ENCODE peak calls at places on chromosomes 11 and 22, in ten cellular contexts. L is dorsolateral prefrontal cortex, I is sigmoid colon, E is adrenal gland, P is heart left ventricle, W is esophagus muscularis mucosa, F is SJSA1, M is GM12864, Z is GM23248, G is heart right ventricle. C is an unnamed sample.

GRCh38 chr11:119506436-119506835 is 83.5 kb upstream of the THY1 start:
- DNase-seq in L (no peak), I (no peak), E (no peak), P (no peak), W (no peak), F (no peak), M (no peak), Z (no peak), G (no peak), C (peak; percentile 7)

GRCh38 chr22:28344893-28345292 is 334.7 kb downstream of the TTC28 start:
- DNase-seq in L (no peak), I (no peak), E (no peak), P (no peak), W (no peak), F (no peak), M (no peak), Z (peak; percentile 37), G (no peak), C (no peak)

GRCh38 chr11:48034926-48035876 is 54.8 kb downstream of the PTPRJ start:
- DNase-seq in L (no peak), I (peak; percentile 93), E (no peak), P (peak; percentile 64), W (no peak), F (no peak), M (no peak), Z (peak; percentile 54), G (peak; percentile 20), C (no peak)

GRCh38 chr22:42632096-42632495 is 8.3 kb downstream of the ATP5MGL start:
- DNase-seq in L (no peak), I (no peak), E (no peak), P (no peak), W (no peak), F (peak; percentile 51), M (no peak), Z (peak; percentile 65), G (no peak), C (no peak)

GRCh38 chr11:723120-723883 is 17.3 kb downstream of the EPS8L2 start:
- DNase-seq in L (no peak), I (no peak), E (no peak), P (no peak), W (no peak), F (no peak), M (no peak), Z (peak; percentile 68), G (no peak), C (peak; percentile 73)

GRCh38 chr11:10899542-10899830 is 41.6 kb upstream of the ZBED5 start:
- DNase-seq in L (no peak), I (peak; percentile 85), E (no peak), P (peak; percentile 81), W (no peak), F (no peak), M (no peak), Z (no peak), G (no peak), C (no peak)

GRCh38 chr22:29259253-29259899 is 8.4 kb downstream of the RHBDD3 start:
- DNase-seq in L (no peak), I (no peak), E (no peak), P (no peak), W (no peak), F (no peak), M (no peak), Z (peak; percentile 15), G (no peak), C (no peak)

GRCh38 chr11:69207165-69207889 is 51.6 kb downstream of the SMIM38 start:
- DNase-seq in L (no peak), I (no peak), E (no peak), P (no peak), W (no peak), F (peak; percentile 51), M (no peak), Z (no peak), G (no peak), C (no peak)

GRCh38 chr11:3088806-3089205 is 31.6 kb upstream of the CARS1 start:
- DNase-seq in L (no peak), I (no peak), E (no peak), P (no peak), W (no peak), F (no peak), M (no peak), Z (no peak), G (no peak), C (no peak)

GRCh38 chr11:72736452-72737069 is 15.6 kb downstream of the ARAP1 start:
- DNase-seq in L (no peak), I (peak; percentile 82), E (peak; percentile 60), P (peak; percentile 77), W (no peak), F (no peak), M (no peak), Z (peak; percentile 86), G (peak; percentile 56), C (peak; percentile 66)

GRCh38 chr11:13717331-13717730 is 48.9 kb downstream of the FAR1 start:
- DNase-seq in L (no peak), I (no peak), E (peak; percentile 27), P (no peak), W (no peak), F (peak; percentile 52), M (no peak), Z (peak; percentile 84), G (no peak), C (peak; percentile 76)

GRCh38 chr11:20360650-20361049 is 2.9 kb upstream of the HTATIP2 start:
- DNase-seq in L (no peak), I (no peak), E (peak; percentile 48), P (no peak), W (no peak), F (no peak), M (no peak), Z (peak; percentile 8), G (no peak), C (peak; percentile 43)

GRCh38 chr11:75143420-75143731 is 7.5 kb upstream of the SLCO2B1 start:
- DNase-seq in L (no peak), I (no peak), E (no peak), P (no peak), W (no peak), F (no peak), M (no peak), Z (no peak), G (no peak), C (no peak)

GRCh38 chr11:116826751-116827431 is 2.8 kb upstream of the APOC3 start:
- DNase-seq in L (no peak), I (peak; percentile 46), E (no peak), P (no peak), W (no peak), F (no peak), M (no peak), Z (peak; percentile 10), G (no peak), C (no peak)

GRCh38 chr11:848380-848931 is 5.8 kb downstream of the TSPAN4 start:
- DNase-seq in L (no peak), I (no peak), E (no peak), P (peak; percentile 61), W (no peak), F (no peak), M (no peak), Z (peak; percentile 63), G (no peak), C (peak; percentile 38)

GRCh38 chr11:115663790-115664189 is 159.6 kb upstream of the CADM1 start:
- DNase-seq in L (no peak), I (no peak), E (no peak), P (no peak), W (no peak), F (no peak), M (no peak), Z (no peak), G (no peak), C (no peak)

GRCh38 chr11:115657586-115657985 is 153.4 kb upstream of the CADM1 start:
- DNase-seq in L (no peak), I (no peak), E (no peak), P (no peak), W (no peak), F (no peak), M (no peak), Z (no peak), G (no peak), C (no peak)

GRCh38 chr11:115656684-115657083 is 152.5 kb upstream of the CADM1 start:
- DNase-seq in L (no peak), I (no peak), E (no peak), P (no peak), W (no peak), F (no peak), M (no peak), Z (no peak), G (no peak), C (no peak)

GRCh38 chr11:115659061-115659963 is 155.1 kb upstream of the CADM1 start:
- DNase-seq in L (no peak), I (no peak), E (no peak), P (peak; percentile 61), W (no peak), F (no peak), M (no peak), Z (no peak), G (peak; percentile 35), C (no peak)

GRCh38 chr11:115660072-115660805 is 156.0 kb upstream of the CADM1 start:
- DNase-seq in L (no peak), I (no peak), E (no peak), P (no peak), W (no peak), F (no peak), M (no peak), Z (no peak), G (no peak), C (no peak)
- H3K4me3 ChIP-seq in L (peak overlapping the region; percentile 55), I (no peak overlapping the region), E (no peak overlapping the region), P (no peak overlapping the region), W (peak overlapping the region; percentile 45), F (no peak overlapping the region), M (no peak overlapping the region), Z (no peak overlapping the region), G (peak overlapping the region; percentile 40), C (no peak overlapping the region)

GRCh38 chr22:39457546-39458442 is 982 bp downstream of the MGAT3 start:
- DNase-seq in L (no peak), I (no peak), E (no peak), P (no peak), W (no peak), F (no peak), M (no peak), Z (no peak), G (no peak), C (no peak)
- H3K4me3 ChIP-seq in L (peak overlapping the region; percentile 78), I (no peak overlapping the region), E (no peak overlapping the region), P (peak overlapping the region; percentile 59), W (peak overlapping the region; percentile 59), F (peak overlapping the region; percentile 53), M (peak overlapping the region; percentile 57), Z (no peak overlapping the region), G (peak overlapping the region; percentile 54), C (peak overlapping the region; percentile 37)

GRCh38 chr11:114059278-114059983 is at the start of gene ZBTB16:
- DNase-seq in L (peak; percentile 79), I (peak; percentile 98), E (peak; percentile 95), P (peak; percentile 92), W (peak; percentile 96), F (no peak), M (no peak), Z (peak; percentile 37), G (peak; percentile 88), C (peak; percentile 93)
- H3K4me3 ChIP-seq in L (peak within 1 kb of the TSS; percentile 93), I (peak within 1 kb of the TSS; percentile 95), E (peak within 1 kb of the TSS; percentile 80), P (peak within 1 kb of the TSS; percentile 96), W (peak within 1 kb of the TSS; percentile 99), F (peak within 1 kb of the TSS; percentile 28), M (no peak within 1 kb of the TSS), Z (peak within 1 kb of the TSS; percentile 74), G (peak within 1 kb of the TSS; percentile 90), C (peak within 1 kb of the TSS; percentile 92)

DNA sequence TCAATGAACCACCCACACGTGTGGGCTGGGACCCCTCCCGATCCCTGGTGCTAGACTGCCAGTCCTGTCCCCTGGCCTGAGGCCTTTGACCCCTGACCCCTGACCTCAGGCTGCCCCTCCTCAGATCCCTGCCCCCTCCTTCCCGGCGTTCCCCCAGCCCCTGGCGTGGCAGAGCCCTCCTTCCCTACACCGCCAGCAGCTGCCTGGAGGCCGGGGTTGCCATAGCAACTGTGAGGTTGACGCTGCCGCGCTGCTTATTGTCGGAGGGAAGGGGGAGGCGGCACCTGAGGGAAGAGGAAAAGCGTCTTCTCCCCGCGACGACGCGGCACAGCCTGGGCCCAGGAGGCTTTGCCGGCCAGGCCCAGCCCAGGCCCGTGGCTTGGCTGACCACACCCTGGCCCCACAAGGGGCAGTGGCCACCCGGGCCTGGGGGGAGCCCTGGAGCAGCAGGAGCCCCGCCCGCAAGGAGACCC is 32.6 kb downstream of the SHANK3 start:
- DNase-seq in L (no peak), I (peak; percentile 74), E (peak; percentile 59), P (peak; percentile 58), W (no peak), F (no peak), M (no peak), Z (no peak), G (peak; percentile 69), C (peak; percentile 72)
- H3K4me3 ChIP-seq in L (peak overlapping the region; percentile 40), I (no peak overlapping the region), E (no peak overlapping the region), P (no peak overlapping the region), W (no peak overlapping the region), F (no peak overlapping the region), M (no peak overlapping the region), Z (no peak overlapping the region), G (no peak overlapping the region), C (no peak overlapping the region)

C was measured in fibroblast of pulmonary artery.